ENCODE peak calls at places on chromosome 4, in four cellular contexts. One of them, this sample, is unnamed.

GRCh38 chr4:137534516-137534915 is 2.2 kb upstream of the PCDH18 start:
- DNase-seq in heart left ventricle: no peak
- DNase-seq in sigmoid colon: no peak
- DNase-seq in cardiac muscle cell: no peak
- DNase-seq in this sample: no peak

GRCh38 chr4:152981842-152982241 is 45.7 kb downstream of the FHDC1 start:
- DNase-seq in heart left ventricle: no peak
- DNase-seq in sigmoid colon: no peak
- DNase-seq in cardiac muscle cell: no peak
- DNase-seq in this sample: no peak

GRCh38 chr4:86013623-86014022 is 346.2 kb downstream of the MAPK10 start:
- DNase-seq in heart left ventricle: no peak
- DNase-seq in sigmoid colon: no peak
- DNase-seq in cardiac muscle cell: no peak
- DNase-seq in this sample: no peak

GRCh38 chr4:23374280-23374679 is 515.6 kb downstream of the PPARGC1A start:
- DNase-seq in heart left ventricle: no peak
- DNase-seq in sigmoid colon: no peak
- DNase-seq in cardiac muscle cell: no peak
- DNase-seq in this sample: no peak

GRCh38 chr4:100907465-100908454 is 389.9 kb upstream of the EMCN start:
- DNase-seq in heart left ventricle: no peak
- DNase-seq in sigmoid colon: no peak
- DNase-seq in cardiac muscle cell: no peak
- DNase-seq in this sample: no peak

GRCh38 chr4:134202557-134202956 is 968 bp upstream of the PABPC4L start:
- DNase-seq in heart left ventricle: no peak
- DNase-seq in sigmoid colon: no peak
- DNase-seq in cardiac muscle cell: no peak
- DNase-seq in this sample: no peak

GRCh38 chr4:87445964-87446363 is 23.6 kb downstream of the NUDT9 start:
- DNase-seq in heart left ventricle: no peak
- DNase-seq in sigmoid colon: no peak
- DNase-seq in cardiac muscle cell: no peak
- DNase-seq in this sample: no peak

GRCh38 chr4:13559414-13559813 is 15.1 kb upstream of the NKX3-2 start:
- DNase-seq in heart left ventricle: no peak
- DNase-seq in sigmoid colon: no peak
- DNase-seq in cardiac muscle cell: no peak
- DNase-seq in this sample: no peak

GRCh38 chr4:108849611-108850406 is 87.0 kb upstream of the ETNPPL start:
- DNase-seq in heart left ventricle: no peak
- DNase-seq in sigmoid colon: no peak
- DNase-seq in cardiac muscle cell: no peak
- DNase-seq in this sample: no peak

GRCh38 chr4:25107827-25108516 is 52.3 kb downstream of the SEPSECS start:
- DNase-seq in heart left ventricle: peak; percentile 55
- DNase-seq in sigmoid colon: no peak
- DNase-seq in cardiac muscle cell: no peak
- DNase-seq in this sample: peak; percentile 47

GRCh38 chr4:90025248-90025647 is 101.9 kb upstream of the CCSER1 start:
- DNase-seq in heart left ventricle: no peak
- DNase-seq in sigmoid colon: no peak
- DNase-seq in cardiac muscle cell: peak; percentile 17
- DNase-seq in this sample: no peak

GRCh38 chr4:102263024-102263787 is 82.1 kb downstream of the SLC39A8 start:
- DNase-seq in heart left ventricle: no peak
- DNase-seq in sigmoid colon: no peak
- DNase-seq in cardiac muscle cell: peak; percentile 22
- DNase-seq in this sample: no peak

GRCh38 chr4:141605425-141605856 is 30.9 kb upstream of the IL15 start:
- DNase-seq in heart left ventricle: no peak
- DNase-seq in sigmoid colon: no peak
- DNase-seq in cardiac muscle cell: no peak
- DNase-seq in this sample: no peak

GRCh38 chr4:189533603-189534002 is 407.1 kb upstream of the FRG1 start:
- DNase-seq in heart left ventricle: no peak
- DNase-seq in sigmoid colon: no peak
- DNase-seq in cardiac muscle cell: no peak
- DNase-seq in this sample: no peak

GRCh38 chr4:150940123-150940522 is 75.0 kb downstream of the LRBA start:
- DNase-seq in heart left ventricle: no peak
- DNase-seq in sigmoid colon: no peak
- DNase-seq in cardiac muscle cell: no peak
- DNase-seq in this sample: no peak

GRCh38 chr4:119517361-119518229 is 111.0 kb downstream of the PDE5A start:
- DNase-seq in heart left ventricle: peak; percentile 33
- DNase-seq in sigmoid colon: no peak
- DNase-seq in cardiac muscle cell: no peak
- DNase-seq in this sample: no peak

GRCh38 chr4:38857354-38858096 is 908 bp upstream of the TLR6 start:
- DNase-seq in heart left ventricle: peak; percentile 30
- DNase-seq in sigmoid colon: no peak
- DNase-seq in cardiac muscle cell: no peak
- DNase-seq in this sample: no peak

GRCh38 chr4:132230025-132230424 is 919.1 kb upstream of the PCDH10 start:
- DNase-seq in heart left ventricle: no peak
- DNase-seq in sigmoid colon: no peak
- DNase-seq in cardiac muscle cell: no peak
- DNase-seq in this sample: no peak

GRCh38 chr4:140158234-140159030 is 4.4 kb upstream of the MAML3 start:
- DNase-seq in heart left ventricle: no peak
- DNase-seq in sigmoid colon: no peak
- DNase-seq in cardiac muscle cell: no peak
- DNase-seq in this sample: peak; percentile 27

GRCh38 chr4:76881375-76881774 is 16.6 kb downstream of the SOWAHB start:
- DNase-seq in heart left ventricle: no peak
- DNase-seq in sigmoid colon: no peak
- DNase-seq in cardiac muscle cell: no peak
- DNase-seq in this sample: no peak

GRCh38 chr4:6200922-6201362 is 593 bp upstream of the JAKMIP1 start:
- DNase-seq in heart left ventricle: no peak
- DNase-seq in sigmoid colon: peak; percentile 20
- DNase-seq in cardiac muscle cell: no peak
- DNase-seq in this sample: no peak

GRCh38 chr4:85861064-85861767 is 386.3 kb downstream of the ARHGAP24 start:
- DNase-seq in heart left ventricle: no peak
- DNase-seq in sigmoid colon: no peak
- DNase-seq in cardiac muscle cell: no peak
- DNase-seq in this sample: no peak

GRCh38 chr4:101328063-101328602 is 19.2 kb downstream of the PPP3CA start:
- DNase-seq in heart left ventricle: no peak
- DNase-seq in sigmoid colon: no peak
- DNase-seq in cardiac muscle cell: no peak
- DNase-seq in this sample: no peak

GRCh38 chr4:155638195-155638960 is 28.3 kb upstream of the GUCY1A1 start:
- DNase-seq in heart left ventricle: no peak
- DNase-seq in sigmoid colon: no peak
- DNase-seq in cardiac muscle cell: no peak
- DNase-seq in this sample: no peak

GRCh38 chr4:189845145-189845846 is 95.4 kb upstream of the FRG1 start:
- DNase-seq in heart left ventricle: no peak
- DNase-seq in sigmoid colon: no peak
- DNase-seq in cardiac muscle cell: no peak
- DNase-seq in this sample: no peak

GRCh38 chr4:138696058-138696457 is 319.5 kb upstream of the NOCT start:
- DNase-seq in heart left ventricle: no peak
- DNase-seq in sigmoid colon: no peak
- DNase-seq in cardiac muscle cell: no peak
- DNase-seq in this sample: no peak

DNA sequence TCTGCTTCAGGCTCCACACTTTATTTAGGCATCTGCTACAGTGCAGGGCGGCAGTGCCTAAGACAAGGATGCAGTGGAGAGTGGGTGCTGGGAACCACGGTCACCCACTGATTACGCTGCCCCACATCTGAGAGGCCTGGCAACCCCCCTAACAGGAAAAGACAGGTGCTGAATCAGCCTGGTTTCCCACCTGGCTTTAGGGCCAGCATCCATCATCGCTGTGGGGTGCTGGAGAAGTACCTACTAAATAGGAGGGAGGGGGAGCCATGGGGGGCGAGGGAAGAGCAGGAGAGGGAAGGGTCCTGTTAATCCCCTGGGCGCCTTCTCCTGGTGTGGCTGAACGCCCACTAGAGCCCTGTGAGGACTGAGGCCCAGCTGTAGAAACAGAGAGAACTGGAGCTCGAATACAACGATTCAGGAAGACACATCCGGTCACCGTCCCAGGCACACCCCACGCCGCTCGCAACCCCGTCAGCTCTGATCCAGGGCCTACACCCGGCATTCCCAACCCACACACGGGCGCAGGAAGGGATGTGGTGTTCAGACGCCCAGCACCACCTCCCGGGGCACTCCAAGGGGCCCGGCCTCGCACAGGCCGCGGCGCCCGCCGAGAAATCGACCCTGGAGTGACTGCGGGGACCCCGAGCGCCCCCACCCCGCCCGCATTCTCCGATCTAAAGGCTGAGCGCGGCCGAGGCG is 554 bp downstream of the DCTD start:
- DNase-seq in heart left ventricle: peak; percentile 70
- DNase-seq in sigmoid colon: peak; percentile 84
- DNase-seq in cardiac muscle cell: peak; percentile 52
- DNase-seq in this sample: peak; percentile 53
- H3K4me3 ChIP-seq in heart left ventricle: peak overlapping the region; percentile 79
- H3K4me3 ChIP-seq in sigmoid colon: peak overlapping the region; percentile 87
- H3K4me3 ChIP-seq in cardiac muscle cell: peak overlapping the region; percentile 49
- H3K4me3 ChIP-seq in this sample: peak overlapping the region; percentile 83

GRCh38 chr4:8318509-8318908 is 49.0 kb downstream of the HTRA3 start:
- DNase-seq in heart left ventricle: peak; percentile 4
- DNase-seq in sigmoid colon: peak; percentile 32
- DNase-seq in cardiac muscle cell: no peak
- DNase-seq in this sample: no peak
- H3K4me1 ChIP-seq in heart left ventricle: peaks cover 47% of the 10 kb centered on the region
- H3K4me1 ChIP-seq in sigmoid colon: peaks cover 49% of the 10 kb centered on the region
- H3K4me1 ChIP-seq in cardiac muscle cell: peaks cover 25% of the 10 kb centered on the region
- H3K4me1 ChIP-seq in this sample: peaks cover 12% of the 10 kb centered on the region

DNA sequence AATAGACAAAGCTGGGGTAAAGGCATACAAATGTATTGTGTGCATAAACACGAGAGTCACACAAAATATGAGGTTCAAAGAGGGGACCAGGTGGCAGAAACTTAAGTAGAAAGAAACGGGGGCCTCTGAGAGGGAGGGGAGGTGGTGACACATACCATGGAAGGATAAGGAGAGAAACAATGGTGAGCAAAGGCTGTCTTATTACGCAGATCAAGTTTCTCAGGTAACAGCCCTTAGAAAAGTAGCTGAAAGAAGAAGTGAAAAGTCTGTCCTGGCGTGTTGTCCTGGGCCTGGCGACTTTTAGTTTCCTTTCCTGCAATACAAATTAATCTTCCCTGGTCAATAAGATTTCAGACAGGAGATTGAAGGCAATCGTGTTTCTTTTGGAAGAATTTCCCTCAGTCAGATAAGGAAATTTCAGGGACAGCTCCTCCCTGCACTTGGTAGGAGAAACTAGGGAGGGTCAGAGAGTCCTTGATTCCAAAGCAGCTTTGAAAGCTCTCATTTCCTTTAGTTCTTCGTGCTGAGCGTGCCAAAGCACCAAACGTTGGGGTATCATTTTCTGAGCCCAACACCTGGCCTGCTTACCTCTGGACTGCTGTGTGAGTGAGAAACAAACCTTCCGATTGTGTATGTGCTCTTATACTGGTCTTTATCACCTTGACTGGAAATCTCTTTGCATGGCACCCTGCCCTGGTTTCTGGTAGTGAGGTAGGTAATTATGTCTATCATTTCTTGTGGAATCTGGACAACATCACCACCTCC is 676.7 kb upstream of the LCORL start:
- DNase-seq in heart left ventricle: no peak
- DNase-seq in sigmoid colon: no peak
- DNase-seq in cardiac muscle cell: no peak
- DNase-seq in this sample: no peak
- H3K4me3 ChIP-seq in heart left ventricle: no peak overlapping the region
- H3K4me3 ChIP-seq in sigmoid colon: no peak overlapping the region
- H3K4me3 ChIP-seq in cardiac muscle cell: no peak overlapping the region
- H3K4me3 ChIP-seq in this sample: no peak overlapping the region

DNA sequence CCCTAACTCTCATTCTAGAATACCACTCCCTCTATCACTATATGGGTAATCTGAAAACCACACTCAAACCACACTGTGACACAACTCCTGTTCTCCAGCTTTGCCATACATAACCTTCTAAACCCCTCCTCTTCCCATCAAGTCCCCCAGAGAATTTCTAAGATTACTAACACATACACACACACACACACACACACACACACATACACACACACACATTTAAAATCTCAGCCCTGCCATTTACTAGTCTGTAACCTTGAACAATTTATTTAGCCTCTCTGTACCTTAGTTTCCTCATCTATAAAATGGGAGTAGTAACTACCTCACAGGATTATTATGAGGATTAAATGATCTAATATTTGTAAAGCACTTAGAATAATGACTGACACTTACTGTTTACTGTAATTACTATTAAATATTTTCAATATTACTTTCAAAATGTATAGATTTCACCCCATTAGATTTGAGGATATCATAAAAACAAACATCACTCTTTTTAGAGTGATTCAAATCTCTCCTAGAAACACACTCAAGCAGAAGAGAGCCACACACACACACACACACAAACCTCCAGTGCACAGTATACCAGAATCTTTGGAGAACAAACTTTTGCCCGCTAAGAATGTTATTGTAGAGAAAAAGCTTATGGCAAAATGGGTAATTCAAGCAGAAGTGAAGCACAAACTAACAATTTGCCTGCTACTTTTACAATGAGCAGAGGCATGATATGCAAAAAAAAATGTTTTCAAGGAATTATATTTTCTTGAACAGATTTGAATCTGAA is 3.8 kb downstream of the ANKRD50 start:
- DNase-seq in heart left ventricle: no peak
- DNase-seq in sigmoid colon: no peak
- DNase-seq in cardiac muscle cell: no peak
- DNase-seq in this sample: no peak
- H3K4me1 ChIP-seq in heart left ventricle: peaks cover 50% of the 10 kb centered on the region
- H3K4me1 ChIP-seq in sigmoid colon: peaks cover 47% of the 10 kb centered on the region
- H3K4me1 ChIP-seq in cardiac muscle cell: peaks cover 38% of the 10 kb centered on the region
- H3K4me1 ChIP-seq in this sample: peaks cover 16% of the 10 kb centered on the region

GRCh38 chr4:79623125-79623905 is 215.3 kb upstream of the GK2 start:
- DNase-seq in heart left ventricle: no peak
- DNase-seq in sigmoid colon: peak; percentile 73
- DNase-seq in cardiac muscle cell: no peak
- DNase-seq in this sample: peak; percentile 10
- H3K4me3 ChIP-seq in heart left ventricle: peak overlapping the region; percentile 17
- H3K4me3 ChIP-seq in sigmoid colon: peak overlapping the region; percentile 20
- H3K4me3 ChIP-seq in cardiac muscle cell: no peak overlapping the region
- H3K4me3 ChIP-seq in this sample: no peak overlapping the region

DNA sequence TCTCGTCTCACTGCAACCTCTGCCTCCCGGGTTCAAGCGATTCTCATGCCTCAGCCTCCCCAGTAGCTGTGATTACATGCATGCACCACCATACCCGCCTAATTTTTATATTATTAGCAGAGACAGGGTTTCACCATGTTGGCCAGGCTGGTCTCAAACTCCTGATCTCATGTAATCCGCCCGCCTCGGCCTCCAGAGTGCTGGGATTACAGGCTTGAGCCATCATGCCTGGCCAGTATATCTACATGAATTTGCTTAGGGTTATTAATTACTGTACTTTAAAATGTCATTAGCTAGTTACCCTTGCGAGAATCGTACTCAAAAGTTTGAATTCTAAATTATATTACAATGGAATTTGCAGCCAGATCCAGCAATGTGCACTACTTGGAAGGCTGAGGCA is 8.9 kb downstream of the CPEB2 start:
- DNase-seq in heart left ventricle: no peak
- DNase-seq in sigmoid colon: no peak
- DNase-seq in cardiac muscle cell: no peak
- DNase-seq in this sample: no peak
- H3K4me1 ChIP-seq in heart left ventricle: peaks cover 70% of the 10 kb centered on the region
- H3K4me1 ChIP-seq in sigmoid colon: peaks cover 97% of the 10 kb centered on the region
- H3K4me1 ChIP-seq in cardiac muscle cell: peaks cover 67% of the 10 kb centered on the region
- H3K4me1 ChIP-seq in this sample: peaks cover 49% of the 10 kb centered on the region

This sample was measured in BE2C.